ENCODE peak calls at places on chromosomes 1 and 21, in four cellular contexts. W is GM12878, T is WTC11, S is K562. D is an unnamed sample.

GRCh38 chr1:231059566-231060193 is 19.6 kb upstream of the FAM89A start:
- DNase-seq in W (no peak), T (no peak), S (no peak), D (no peak)

GRCh38 chr1:27099904-27100796 is 54.8 kb downstream of the SLC9A1 start:
- DNase-seq in W (no peak), T (no peak), S (peak; percentile 63), D (no peak)

GRCh38 chr1:230794431-230794830 is 47.2 kb downstream of the CAPN9 start:
- DNase-seq in W (no peak), T (no peak), S (no peak), D (no peak)

GRCh38 chr1:64343105-64343960 is 126.6 kb upstream of the CACHD1 start:
- DNase-seq in W (no peak), T (no peak), S (no peak), D (no peak)

GRCh38 chr1:104463126-104463697 is 713.5 kb downstream of the AMY1C start:
- DNase-seq in W (no peak), T (no peak), S (no peak), D (no peak)

GRCh38 chr1:208431721-208432120 is 187.5 kb upstream of the PLXNA2 start:
- DNase-seq in W (no peak), T (no peak), S (no peak), D (no peak)

GRCh38 chr1:202029171-202029665 is 18.8 kb downstream of the ELF3 start:
- DNase-seq in W (no peak), T (no peak), S (peak; percentile 11), D (no peak)

GRCh38 chr1:174169342-174169741 is 10.0 kb downstream of the RABGAP1L start:
- DNase-seq in W (no peak), T (no peak), S (no peak), D (no peak)

GRCh38 chr1:186577201-186577600 is 103.0 kb downstream of the PTGS2 start:
- DNase-seq in W (no peak), T (no peak), S (no peak), D (no peak)

GRCh38 chr21:45898028-45898350 is 83.6 kb upstream of the COL6A1 start:
- DNase-seq in W (no peak), T (no peak), S (no peak), D (no peak)

GRCh38 chr1:164617607-164618564 is 58.9 kb downstream of the PBX1 start:
- DNase-seq in W (no peak), T (peak; percentile 71), S (peak; percentile 34), D (peak; percentile 23)

GRCh38 chr1:92845908-92846307 is 14.1 kb downstream of the RPL5 start:
- DNase-seq in W (no peak), T (no peak), S (no peak), D (no peak)

GRCh38 chr1:239982762-239983161 is 108.9 kb upstream of the FMN2 start:
- DNase-seq in W (no peak), T (no peak), S (no peak), D (no peak)

GRCh38 chr21:30268608-30269197 is 14.0 kb downstream of the KRTAP24-1 start:
- DNase-seq in W (no peak), T (no peak), S (peak; percentile 26), D (no peak)

GRCh38 chr1:174786760-174787159 is 213.0 kb upstream of the CACYBP start:
- DNase-seq in W (peak; percentile 45), T (no peak), S (no peak), D (no peak)

GRCh38 chr1:47023268-47024137 is at the start of gene CYP4X1:
- DNase-seq in W (no peak), T (peak; percentile 63), S (no peak), D (no peak)

GRCh38 chr1:203597386-203598040 is 29.1 kb upstream of the ATP2B4 start:
- DNase-seq in W (no peak), T (no peak), S (no peak), D (no peak)

GRCh38 chr1:116902718-116903390 is 6.9 kb upstream of the PTGFRN start:
- DNase-seq in W (no peak), T (no peak), S (no peak), D (no peak)

GRCh38 chr1:220751130-220751529 is 3.0 kb downstream of the MTARC2 start:
- DNase-seq in W (no peak), T (no peak), S (no peak), D (no peak)

GRCh38 chr1:231162300-231162969 is 577 bp downstream of the TRIM67 start:
- DNase-seq in W (no peak), T (peak; percentile 69), S (peak; percentile 81), D (peak; percentile 5)

GRCh38 chr1:185585770-185586169 is 148.4 kb upstream of the HMCN1 start:
- DNase-seq in W (no peak), T (no peak), S (no peak), D (peak; percentile 89)

GRCh38 chr1:32933742-32934322 is 30.8 kb downstream of the RNF19B start:
- DNase-seq in W (no peak), T (no peak), S (no peak), D (peak; percentile 99)

GRCh38 chr1:208230668-208231529 is 13.3 kb downstream of the PLXNA2 start:
- DNase-seq in W (no peak), T (no peak), S (no peak), D (no peak)

GRCh38 chr1:21604208-21604957 is 64.8 kb downstream of the RAP1GAP start:
- DNase-seq in W (no peak), T (no peak), S (no peak), D (no peak)

GRCh38 chr1:208434008-208434407 is 189.8 kb upstream of the PLXNA2 start:
- DNase-seq in W (no peak), T (no peak), S (no peak), D (no peak)

GRCh38 chr1:43883321-43883720 is 50.3 kb upstream of the ARTN start:
- DNase-seq in W (no peak), T (no peak), S (no peak), D (no peak)

GRCh38 chr1:61642475-61643232 is 82.3 kb downstream of the TM2D1 start:
- DNase-seq in W (no peak), T (peak; percentile 19), S (no peak), D (no peak)

GRCh38 chr1:203628185-203628996 is 1.8 kb downstream of the ATP2B4 start:
- DNase-seq in W (no peak), T (peak; percentile 81), S (no peak), D (no peak)

GRCh38 chr1:89503690-89504089 is 20.9 kb upstream of the LRRC8B start:
- DNase-seq in W (no peak), T (no peak), S (no peak), D (no peak)

GRCh38 chr1:206700445-206701036 is 15.8 kb downstream of the MAPKAPK2 start:
- DNase-seq in W (no peak), T (no peak), S (no peak), D (no peak)
- TF ChIP-seq CREM in W (no peak), T (no peak), S (no peak), D (no peak)

GRCh38 chr1:23529146-23530088 is 1.6 kb downstream of the E2F2 start:
- DNase-seq in W (no peak), T (no peak), S (peak; percentile 70), D (no peak)
- TF ChIP-seq CREM in W (no peak), T (no peak), S (no peak), D (no peak)

GRCh38 chr21:40176732-40177131 is 309.5 kb downstream of the PCP4 start:
- DNase-seq in W (no peak), T (no peak), S (no peak), D (no peak)
- TF ChIP-seq CREM in W (no peak), T (no peak), S (no peak), D (no peak)

GRCh38 chr1:192265774-192266173 is 51.0 kb upstream of the RGS21 start:
- DNase-seq in W (no peak), T (no peak), S (no peak), D (no peak)
- TF ChIP-seq CREM in W (no peak), T (no peak), S (no peak), D (no peak)